ENCODE peak calls at places on chromosome 18, in eight cellular contexts. C, Q, P, L, U, V, G and O are unnamed samples.

GRCh38 chr18:14974576-14974975 is 226.6 kb downstream of the ANKRD30B start:
- DNase-seq in C (peak), Q (peak), P (no peak), L (no peak), U (no peak), V (no peak), G (peak), O (no peak)

GRCh38 chr18:80245781-80246655 is 1.3 kb downstream of the PARD6G start:
- DNase-seq in C (no peak), Q (no peak), P (no peak), L (no peak), U (no peak), V (peak), G (no peak), O (peak)

GRCh38 chr18:159037-159652 is 788 bp downstream of the USP14 start:
- DNase-seq in C (no peak), Q (peak), P (no peak), L (peak), U (peak), V (no peak), G (no peak), O (peak)

GRCh38 chr18:12377556-12378553 is 828 bp upstream of the AFG3L2 start:
- DNase-seq in C (no peak), Q (no peak), P (no peak), L (no peak), U (peak), V (no peak), G (peak), O (peak)

GRCh38 chr18:79397288-79397829 is 1.6 kb downstream of the NFATC1 start:
- DNase-seq in C (no peak), Q (no peak), P (no peak), L (no peak), U (no peak), V (no peak), G (no peak), O (no peak)

GRCh38 chr18:33957705-33958104 is 267.0 kb downstream of the NOL4 start:
- DNase-seq in C (no peak), Q (no peak), P (no peak), L (no peak), U (no peak), V (peak), G (no peak), O (no peak)

GRCh38 chr18:41396211-41396610 is 558.8 kb upstream of the PIK3C3 start:
- DNase-seq in C (no peak), Q (no peak), P (no peak), L (no peak), U (no peak), V (no peak), G (no peak), O (no peak)

GRCh38 chr18:3455090-3455640 is 5.2 kb downstream of the TGIF1 start:
- DNase-seq in C (no peak), Q (no peak), P (no peak), L (no peak), U (no peak), V (no peak), G (no peak), O (no peak)

GRCh38 chr18:11482271-11482670 is 127.1 kb upstream of the SLC35G4 start:
- DNase-seq in C (no peak), Q (no peak), P (no peak), L (no peak), U (no peak), V (no peak), G (no peak), O (no peak)

GRCh38 chr18:24397131-24397693 is 412 bp downstream of the OSBPL1A start:
- DNase-seq in C (no peak), Q (peak), P (peak), L (peak), U (peak), V (peak), G (peak), O (peak)

GRCh38 chr18:33459612-33460011 is 19.1 kb upstream of the CCDC178 start:
- DNase-seq in C (no peak), Q (no peak), P (no peak), L (no peak), U (no peak), V (no peak), G (no peak), O (no peak)

GRCh38 chr18:22641973-22642372 is 224.3 kb upstream of the CTAGE1 start:
- DNase-seq in C (no peak), Q (no peak), P (no peak), L (no peak), U (no peak), V (no peak), G (no peak), O (no peak)

GRCh38 chr18:69998523-69998987 is 50.9 kb upstream of the CD226 start:
- DNase-seq in C (no peak), Q (no peak), P (no peak), L (no peak), U (no peak), V (no peak), G (no peak), O (no peak)